ENCODE peak calls at places on chromosomes 5 and 9, in eight cellular contexts. V is psoas muscle; X is CD4-positive, alpha-beta memory T cell; P is colonic mucosa; G is adrenal gland; N is transverse colon; B is fibroblast of lung; F is prostate gland. D is an unnamed sample. For H3K36me3 and H3K4me1, the result is how much of the 10 kb centered on the place peaks cover.

GRCh38 chr5:112417931-112418358 is 1.1 kb downstream of the EPB41L4A start:
- DNase-seq in V (peak), X (no peak), P (peak), G (peak), N (peak), B (peak), F (peak), D (peak)

GRCh38 chr5:218457-219289 is 553 bp downstream of the SDHA start:
- DNase-seq in V (peak), X (peak), P (peak), G (peak), N (peak), B (peak), F (peak), D (peak)

GRCh38 chr5:115599502-115599901 is 2.8 kb downstream of the TICAM2 start:
- DNase-seq in V (no peak), X (no peak), P (no peak), G (peak), N (no peak), B (peak), F (no peak), D (no peak)

GRCh38 chr9:16125637-16126036 is 572.8 kb downstream of the CCDC171 start:
- DNase-seq in V (no peak), X (no peak), P (no peak), G (no peak), N (no peak), B (peak), F (no peak), D (no peak)

GRCh38 chr9:90259302-90260246 is 383.1 kb downstream of the DIRAS2 start:
- DNase-seq in V (no peak), X (no peak), P (no peak), G (no peak), N (no peak), B (no peak), F (no peak), D (no peak)

GRCh38 chr5:177233206-177233605 is 70.3 kb downstream of the RAB24 start:
- DNase-seq in V (no peak), X (no peak), P (no peak), G (no peak), N (no peak), B (peak), F (no peak), D (no peak)

GRCh38 chr5:41670216-41670615 is 159.8 kb upstream of the PLCXD3 start:
- DNase-seq in V (no peak), X (no peak), P (no peak), G (no peak), N (no peak), B (no peak), F (no peak), D (no peak)

GRCh38 chr9:130884542-130885421 is 11.8 kb downstream of the QRFP start:
- DNase-seq in V (peak), X (no peak), P (no peak), G (no peak), N (no peak), B (no peak), F (no peak), D (no peak)

GRCh38 chr5:159084053-159084452 is 15.7 kb downstream of the EBF1 start:
- DNase-seq in V (no peak), X (no peak), P (no peak), G (no peak), N (no peak), B (no peak), F (no peak), D (no peak)

GRCh38 chr5:159082491-159082890 is 17.2 kb downstream of the EBF1 start:
- DNase-seq in V (no peak), X (no peak), P (no peak), G (no peak), N (no peak), B (no peak), F (no peak), D (no peak)

GRCh38 chr5:159088371-159088770 is 11.3 kb downstream of the EBF1 start:
- DNase-seq in V (no peak), X (no peak), P (no peak), G (no peak), N (no peak), B (no peak), F (no peak), D (no peak)

GRCh38 chr5:159083532-159083931 is 16.2 kb downstream of the EBF1 start:
- DNase-seq in V (no peak), X (no peak), P (no peak), G (no peak), N (no peak), B (no peak), F (no peak), D (no peak)
- H3K36me3 ChIP-seq in V (under half), X (under half), P (under half), G (under half), N (under half), B (under half), F (under half), D (under half)

GRCh38 chr9:127855522-127855921 is 1.1 kb upstream of the ENG start:
- DNase-seq in V (no peak), X (no peak), P (no peak), G (no peak), N (no peak), B (no peak), F (no peak), D (no peak)

GRCh38 chr9:127854169-127854833 is at the start of gene ENG:
- DNase-seq in V (peak), X (no peak), P (peak), G (peak), N (peak), B (peak), F (peak), D (peak)

GRCh38 chr9:127850286-127850830 is 4.1 kb downstream of the ENG start:
- DNase-seq in V (no peak), X (no peak), P (no peak), G (no peak), N (no peak), B (no peak), F (no peak), D (no peak)

GRCh38 chr9:127853312-127854168 is 918 bp downstream of the ENG start:
- DNase-seq in V (no peak), X (no peak), P (no peak), G (no peak), N (no peak), B (no peak), F (no peak), D (no peak)

GRCh38 chr9:127852829-127853228 is 1.6 kb downstream of the ENG start:
- DNase-seq in V (no peak), X (no peak), P (no peak), G (no peak), N (no peak), B (no peak), F (no peak), D (no peak)
- H3K4me3 ChIP-seq in V (peak), X (no peak), P (peak), G (peak), N (peak), B (peak), F (peak), D (peak)

GRCh38 chr5:80215523-80215922 is 40.3 kb downstream of the SERINC5 start:
- DNase-seq in V (no peak), X (no peak), P (no peak), G (no peak), N (no peak), B (no peak), F (no peak), D (no peak)
- H3K4me1 ChIP-seq in V (under half), X (half or more), P (under half), G (under half), N (under half), B (under half), F (under half), D (half or more)

GRCh38 chr9:133403766-133404439 is 13.9 kb downstream of the REXO4 start:
- DNase-seq in V (peak), X (peak), P (peak), G (no peak), N (peak), B (no peak), F (peak), D (peak)

GRCh38 chr9:133406039-133406438 is 11.8 kb downstream of the REXO4 start:
- DNase-seq in V (peak), X (no peak), P (no peak), G (no peak), N (no peak), B (no peak), F (no peak), D (no peak)

GRCh38 chr9:133404440-133405002 is 13.3 kb downstream of the REXO4 start:
- DNase-seq in V (no peak), X (no peak), P (no peak), G (no peak), N (no peak), B (no peak), F (no peak), D (no peak)

GRCh38 chr9:133406480-133407307 is 11.1 kb downstream of the REXO4 start:
- DNase-seq in V (peak), X (peak), P (peak), G (peak), N (peak), B (peak), F (peak), D (peak)

GRCh38 chr9:133405508-133406009 is 12.3 kb downstream of the REXO4 start:
- DNase-seq in V (no peak), X (no peak), P (no peak), G (no peak), N (no peak), B (peak), F (no peak), D (no peak)
- H3K36me3 ChIP-seq in V (under half), X (under half), P (under half), G (under half), N (under half), B (under half), F (under half), D (under half)

DNA sequence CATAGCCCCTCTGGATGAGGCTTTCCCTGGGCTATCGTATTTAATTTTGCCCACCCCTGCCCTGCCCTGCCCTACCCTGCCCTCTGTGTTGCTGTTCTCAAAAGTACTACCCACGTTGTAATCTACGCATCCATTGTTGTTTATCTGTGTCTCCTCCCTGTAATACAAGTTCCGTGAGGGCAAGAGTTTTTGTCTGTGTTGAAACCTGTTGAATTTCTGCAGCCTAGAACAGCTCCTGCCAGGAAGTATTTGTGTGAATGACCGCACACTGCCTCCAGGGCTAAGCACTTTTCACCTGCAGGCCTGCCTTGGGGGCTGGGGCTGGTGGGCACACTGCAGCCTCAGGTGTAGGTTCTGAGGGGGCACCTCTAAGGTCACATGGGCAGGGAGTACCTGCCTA is 244.8 kb downstream of the HSPA4 start:
- DNase-seq in V (no peak), X (no peak), P (no peak), G (no peak), N (no peak), B (no peak), F (no peak), D (no peak)
- H3K4me3 ChIP-seq in V (no peak), X (no peak), P (no peak), G (no peak), N (no peak), B (no peak), F (no peak), D (no peak)

GRCh38 chr5:169289520-169289919 is 11.4 kb downstream of the SLIT3 start:
- DNase-seq in V (no peak), X (no peak), P (no peak), G (no peak), N (no peak), B (no peak), F (no peak), D (no peak)
- H3K4me1 ChIP-seq in V (under half), X (under half), P (under half), G (under half), N (under half), B (under half), F (under half), D (under half)

GRCh38 chr5:53601570-53601969 is 41.1 kb downstream of the NDUFS4 start:
- DNase-seq in V (no peak), X (no peak), P (no peak), G (no peak), N (no peak), B (peak), F (no peak), D (no peak)
- H3K36me3 ChIP-seq in V (under half), X (under half), P (under half), G (under half), N (under half), B (under half), F (under half), D (under half)

GRCh38 chr9:33092634-33093033 is 16.2 kb upstream of the SMU1 start:
- DNase-seq in V (no peak), X (no peak), P (no peak), G (no peak), N (no peak), B (no peak), F (no peak), D (no peak)
- H3K4me3 ChIP-seq in V (no peak), X (no peak), P (no peak), G (no peak), N (no peak), B (no peak), F (no peak), D (no peak)

GRCh38 chr5:81192351-81192750 is 40.8 kb upstream of the CKMT2 start:
- DNase-seq in V (no peak), X (no peak), P (no peak), G (no peak), N (no peak), B (no peak), F (no peak), D (no peak)
- H3K4me1 ChIP-seq in V (under half), X (under half), P (under half), G (under half), N (under half), B (under half), F (under half), D (under half)

GRCh38 chr5:181070523-181070922 is 30.5 kb downstream of the BTNL9 start:
- DNase-seq in V (no peak), X (no peak), P (no peak), G (no peak), N (no peak), B (no peak), F (no peak), D (no peak)
- H3K36me3 ChIP-seq in V (under half), X (under half), P (under half), G (under half), N (under half), B (under half), F (under half), D (under half)